ENCODE peak calls at places on chromosomes 3 and 15, in seven cellular contexts. One of them, this sample, is unnamed.

GRCh38 chr3:60707452-60708020 is 543.7 kb downstream of the FHIT start:
- DNase-seq in cardiac septum: no peak
- DNase-seq in CD8-positive, alpha-beta memory T cell: no peak
- DNase-seq in GM13977: no peak
- DNase-seq in kidney tubule cell: no peak
- DNase-seq in cardiac muscle cell: no peak
- DNase-seq in NCI-H1092 treated with DMSO at 0.1 percent for 48 hours: no peak
- DNase-seq in this sample: no peak

GRCh38 chr3:172601066-172601832 is 78.0 kb upstream of the TNFSF10 start:
- DNase-seq in cardiac septum: no peak
- DNase-seq in CD8-positive, alpha-beta memory T cell: no peak
- DNase-seq in GM13977: no peak
- DNase-seq in kidney tubule cell: peak
- DNase-seq in cardiac muscle cell: no peak
- DNase-seq in NCI-H1092 treated with DMSO at 0.1 percent for 48 hours: no peak
- DNase-seq in this sample: no peak

GRCh38 chr3:122642935-122643334 is 37.7 kb upstream of the PARP14 start:
- DNase-seq in cardiac septum: no peak
- DNase-seq in CD8-positive, alpha-beta memory T cell: no peak
- DNase-seq in GM13977: peak
- DNase-seq in kidney tubule cell: no peak
- DNase-seq in cardiac muscle cell: no peak
- DNase-seq in NCI-H1092 treated with DMSO at 0.1 percent for 48 hours: no peak
- DNase-seq in this sample: no peak

GRCh38 chr3:53379898-53380297 is 32.6 kb upstream of the DCP1A start:
- DNase-seq in cardiac septum: no peak
- DNase-seq in CD8-positive, alpha-beta memory T cell: no peak
- DNase-seq in GM13977: no peak
- DNase-seq in kidney tubule cell: no peak
- DNase-seq in cardiac muscle cell: no peak
- DNase-seq in NCI-H1092 treated with DMSO at 0.1 percent for 48 hours: no peak
- DNase-seq in this sample: no peak

GRCh38 chr3:69999191-70000027 is at the start of gene SAMMSON:
- DNase-seq in cardiac septum: no peak
- DNase-seq in CD8-positive, alpha-beta memory T cell: no peak
- DNase-seq in GM13977: no peak
- DNase-seq in kidney tubule cell: no peak
- DNase-seq in cardiac muscle cell: peak
- DNase-seq in NCI-H1092 treated with DMSO at 0.1 percent for 48 hours: no peak
- DNase-seq in this sample: no peak

GRCh38 chr3:66303556-66303955 is 82.8 kb downstream of the SLC25A26 start:
- DNase-seq in cardiac septum: no peak
- DNase-seq in CD8-positive, alpha-beta memory T cell: peak
- DNase-seq in GM13977: no peak
- DNase-seq in kidney tubule cell: peak
- DNase-seq in cardiac muscle cell: no peak
- DNase-seq in NCI-H1092 treated with DMSO at 0.1 percent for 48 hours: no peak
- DNase-seq in this sample: no peak

GRCh38 chr15:81339321-81339720 is 15.4 kb upstream of the STARD5 start:
- DNase-seq in cardiac septum: no peak
- DNase-seq in CD8-positive, alpha-beta memory T cell: no peak
- DNase-seq in GM13977: no peak
- DNase-seq in kidney tubule cell: no peak
- DNase-seq in cardiac muscle cell: no peak
- DNase-seq in NCI-H1092 treated with DMSO at 0.1 percent for 48 hours: no peak
- DNase-seq in this sample: no peak

GRCh38 chr3:141377377-141377776 is 9.1 kb downstream of the ZBTB38 start:
- DNase-seq in cardiac septum: no peak
- DNase-seq in CD8-positive, alpha-beta memory T cell: no peak
- DNase-seq in GM13977: no peak
- DNase-seq in kidney tubule cell: no peak
- DNase-seq in cardiac muscle cell: no peak
- DNase-seq in NCI-H1092 treated with DMSO at 0.1 percent for 48 hours: no peak
- DNase-seq in this sample: no peak

GRCh38 chr3:25899352-25900101 is 109.6 kb downstream of the OXSM start:
- DNase-seq in cardiac septum: no peak
- DNase-seq in CD8-positive, alpha-beta memory T cell: no peak
- DNase-seq in GM13977: no peak
- DNase-seq in kidney tubule cell: no peak
- DNase-seq in cardiac muscle cell: no peak
- DNase-seq in NCI-H1092 treated with DMSO at 0.1 percent for 48 hours: no peak
- DNase-seq in this sample: no peak

GRCh38 chr15:65259367-65259781 is 27.3 kb downstream of the PARP16 start:
- DNase-seq in cardiac septum: no peak
- DNase-seq in CD8-positive, alpha-beta memory T cell: no peak
- DNase-seq in GM13977: no peak
- DNase-seq in kidney tubule cell: no peak
- DNase-seq in cardiac muscle cell: no peak
- DNase-seq in NCI-H1092 treated with DMSO at 0.1 percent for 48 hours: no peak
- DNase-seq in this sample: no peak

GRCh38 chr3:185175370-185175987 is 22.6 kb upstream of the C3orf70 start:
- DNase-seq in cardiac septum: peak
- DNase-seq in CD8-positive, alpha-beta memory T cell: no peak
- DNase-seq in GM13977: peak
- DNase-seq in kidney tubule cell: no peak
- DNase-seq in cardiac muscle cell: peak
- DNase-seq in NCI-H1092 treated with DMSO at 0.1 percent for 48 hours: peak
- DNase-seq in this sample: no peak

GRCh38 chr3:141797167-141797773 is 34.1 kb downstream of the GRK7 start:
- DNase-seq in cardiac septum: peak
- DNase-seq in CD8-positive, alpha-beta memory T cell: peak
- DNase-seq in GM13977: peak
- DNase-seq in kidney tubule cell: peak
- DNase-seq in cardiac muscle cell: peak
- DNase-seq in NCI-H1092 treated with DMSO at 0.1 percent for 48 hours: peak
- DNase-seq in this sample: peak

GRCh38 chr3:29202368-29202767 is 78.5 kb upstream of the RBMS3 start:
- DNase-seq in cardiac septum: no peak
- DNase-seq in CD8-positive, alpha-beta memory T cell: no peak
- DNase-seq in GM13977: no peak
- DNase-seq in kidney tubule cell: no peak
- DNase-seq in cardiac muscle cell: peak
- DNase-seq in NCI-H1092 treated with DMSO at 0.1 percent for 48 hours: no peak
- DNase-seq in this sample: no peak

GRCh38 chr3:23685484-23686258 is 120.1 kb upstream of the UBE2E1 start:
- DNase-seq in cardiac septum: peak
- DNase-seq in CD8-positive, alpha-beta memory T cell: no peak
- DNase-seq in GM13977: no peak
- DNase-seq in kidney tubule cell: peak
- DNase-seq in cardiac muscle cell: peak
- DNase-seq in NCI-H1092 treated with DMSO at 0.1 percent for 48 hours: no peak
- DNase-seq in this sample: peak

GRCh38 chr15:52005748-52006701 is 13.0 kb upstream of the MAPK6 start:
- DNase-seq in cardiac septum: no peak
- DNase-seq in CD8-positive, alpha-beta memory T cell: no peak
- DNase-seq in GM13977: peak
- DNase-seq in kidney tubule cell: peak
- DNase-seq in cardiac muscle cell: peak
- DNase-seq in NCI-H1092 treated with DMSO at 0.1 percent for 48 hours: no peak
- DNase-seq in this sample: peak

GRCh38 chr3:45701167-45701867 is 12.1 kb downstream of the SACM1L start:
- DNase-seq in cardiac septum: no peak
- DNase-seq in CD8-positive, alpha-beta memory T cell: no peak
- DNase-seq in GM13977: no peak
- DNase-seq in kidney tubule cell: peak
- DNase-seq in cardiac muscle cell: no peak
- DNase-seq in NCI-H1092 treated with DMSO at 0.1 percent for 48 hours: no peak
- DNase-seq in this sample: no peak

GRCh38 chr15:59522988-59523461 is 85.0 kb downstream of the FAM81A start:
- DNase-seq in cardiac septum: no peak
- DNase-seq in CD8-positive, alpha-beta memory T cell: peak
- DNase-seq in GM13977: no peak
- DNase-seq in kidney tubule cell: no peak
- DNase-seq in cardiac muscle cell: no peak
- DNase-seq in NCI-H1092 treated with DMSO at 0.1 percent for 48 hours: no peak
- DNase-seq in this sample: no peak

This sample was measured in lung microvascular endothelial cell.